ENCODE peak calls at places on chromosomes 7 and 10, in five cellular contexts. I is dermis blood vessel endothelial cell, D is activated T-cell treated with anti-CD3 and anti-CD28 coated beads for 24 hours, O is RPMI8226, H is posterior cingulate gyrus. L is an unnamed sample.

GRCh38 chr7:30888783-30889182 is 22.9 kb upstream of the AQP1 start:
- DNase-seq in D (no peak), H (no peak), O (no peak), I (peak), L (no peak)

GRCh38 chr10:73810735-73811465 is 498 bp downstream of the NDST2 start:
- DNase-seq in O (peak), D (peak), I (peak), H (no peak), L (peak)

GRCh38 chr7:91357379-91357778 is 93.1 kb downstream of the FZD1 start:
- DNase-seq in O (no peak), H (no peak), I (no peak), D (no peak), L (no peak)

GRCh38 chr10:61244261-61244775 is 208.9 kb downstream of the TMEM26 start:
- DNase-seq in H (no peak), I (no peak), O (no peak), D (no peak), L (no peak)

GRCh38 chr7:143148651-143149050 is 16.8 kb downstream of the PIP start:
- DNase-seq in I (no peak), H (no peak), D (no peak), O (no peak), L (no peak)

GRCh38 chr10:101214446-101215396 is 14.5 kb downstream of the LBX1 start:
- DNase-seq in H (peak), I (peak), O (peak), D (peak), L (peak)

GRCh38 chr10:52631146-52631545 is 141.4 kb downstream of the MBL2 start:
- DNase-seq in I (no peak), O (no peak), D (no peak), H (no peak), L (no peak)

GRCh38 chr10:86253171-86254072 is 113.2 kb downstream of the GRID1 start:
- DNase-seq in H (no peak), O (peak), I (no peak), D (no peak), L (no peak)

GRCh38 chr7:101099969-101100781 is 14.9 kb downstream of the TRIM56 start:
- DNase-seq in O (peak), I (peak), H (peak), D (peak), L (peak)

GRCh38 chr7:143229054-143229790 is 7.4 kb downstream of the TAS2R40 start:
- DNase-seq in D (no peak), H (no peak), I (no peak), O (no peak), L (no peak)

GRCh38 chr10:77485847-77486246 is 151.8 kb downstream of the KCNMA1 start:
- DNase-seq in D (no peak), I (no peak), H (no peak), O (no peak), L (no peak)

GRCh38 chr10:34081347-34081743 is 733.8 kb downstream of the PARD3 start:
- DNase-seq in O (peak), D (no peak), I (no peak), H (no peak), L (no peak)

GRCh38 chr10:89295597-89295996 is 6.2 kb upstream of the IFIT2 start:
- DNase-seq in H (no peak), I (no peak), D (no peak), O (no peak), L (no peak)

GRCh38 chr10:110411047-110411410 is 86.7 kb upstream of the DUSP5 start:
- DNase-seq in D (no peak), I (peak), O (peak), H (no peak), L (no peak)

GRCh38 chr10:117860823-117861222 is 185.9 kb downstream of the RAB11FIP2 start:
- DNase-seq in O (peak), H (no peak), D (no peak), I (peak), L (no peak)

GRCh38 chr7:23235688-23236280 is 10.8 kb upstream of the GPNMB start:
- DNase-seq in H (no peak), O (no peak), D (no peak), I (no peak), L (no peak)

GRCh38 chr10:88125766-88126165 is 262.3 kb downstream of the PTEN start:
- DNase-seq in D (no peak), H (no peak), O (peak), I (no peak), L (no peak)

GRCh38 chr7:123681561-123681960 is 25.9 kb downstream of the LMOD2 start:
- DNase-seq in O (no peak), H (no peak), I (no peak), D (no peak), L (no peak)

GRCh38 chr10:126945351-126946035 is 40.3 kb downstream of the DOCK1 start:
- DNase-seq in O (peak), H (no peak), I (no peak), D (no peak), L (no peak)

GRCh38 chr10:61289813-61290212 is 163.4 kb downstream of the TMEM26 start:
- DNase-seq in O (no peak), H (no peak), I (no peak), D (no peak), L (no peak)

GRCh38 chr7:87106974-87107612 is 45.2 kb upstream of the DMTF1 start:
- DNase-seq in I (no peak), D (no peak), H (no peak), O (no peak), L (no peak)